ENCODE peak calls at places on chromosomes 7 and 10, in eight cellular contexts. P, C, K, D, A, T, Z and L are unnamed samples.

GRCh38 chr10:73773152-73773879 is 8.5 kb upstream of the CHCHD1 start:
- DNase-seq in P (no peak), C (no peak), K (no peak), D (no peak), A (no peak), T (peak), Z (no peak), L (peak)

GRCh38 chr10:108465871-108466641 is 1301.5 kb upstream of the SORCS1 start:
- DNase-seq in P (peak), C (peak), K (no peak), D (no peak), A (no peak), T (no peak), Z (peak), L (peak)

GRCh38 chr7:75985009-75985517 is 9.3 kb downstream of the TMEM120A start:
- DNase-seq in P (no peak), C (no peak), K (no peak), D (no peak), A (no peak), T (no peak), Z (no peak), L (no peak)

GRCh38 chr7:36128448-36129047 is 24.5 kb upstream of the EEPD1 start:
- DNase-seq in P (peak), C (peak), K (peak), D (peak), A (peak), T (peak), Z (peak), L (peak)

GRCh38 chr10:90447836-90448235 is 410.0 kb downstream of the HTR7 start:
- DNase-seq in P (no peak), C (no peak), K (peak), D (no peak), A (peak), T (no peak), Z (peak), L (peak)

GRCh38 chr10:20672724-20673123 is 224.4 kb downstream of the NEBL start:
- DNase-seq in P (no peak), C (no peak), K (no peak), D (no peak), A (no peak), T (no peak), Z (no peak), L (no peak)

GRCh38 chr10:11300071-11300470 is 282.4 kb downstream of the CELF2 start:
- DNase-seq in P (no peak), C (no peak), K (no peak), D (no peak), A (no peak), T (no peak), Z (no peak), L (no peak)

GRCh38 chr10:116039604-116040003 is 233.4 kb downstream of the GFRA1 start:
- DNase-seq in P (no peak), C (no peak), K (no peak), D (no peak), A (no peak), T (no peak), Z (no peak), L (no peak)

GRCh38 chr7:143027032-143027431 is at the start of gene OR9A2:
- DNase-seq in P (no peak), C (no peak), K (no peak), D (no peak), A (no peak), T (no peak), Z (no peak), L (no peak)

GRCh38 chr7:91455411-91455810 is 191.2 kb downstream of the FZD1 start:
- DNase-seq in P (no peak), C (no peak), K (no peak), D (no peak), A (no peak), T (peak), Z (no peak), L (no peak)

GRCh38 chr10:105952153-105952552 is 1212.4 kb downstream of the SORCS1 start:
- DNase-seq in P (no peak), C (peak), K (peak), D (peak), A (peak), T (peak), Z (peak), L (peak)

GRCh38 chr7:152462995-152463713 is 27.4 kb upstream of the KMT2C start:
- DNase-seq in P (no peak), C (peak), K (peak), D (peak), A (peak), T (no peak), Z (peak), L (peak)

GRCh38 chr7:100571829-100572116 is 1.9 kb downstream of the SAP25 start:
- DNase-seq in P (no peak), C (no peak), K (no peak), D (no peak), A (no peak), T (peak), Z (no peak), L (no peak)

GRCh38 chr7:22182139-22182538 is 174.8 kb downstream of the RAPGEF5 start:
- DNase-seq in P (no peak), C (no peak), K (no peak), D (no peak), A (no peak), T (no peak), Z (no peak), L (no peak)

GRCh38 chr7:2937701-2938513 is 93.8 kb upstream of the GNA12 start:
- DNase-seq in P (no peak), C (no peak), K (no peak), D (no peak), A (no peak), T (no peak), Z (no peak), L (no peak)

GRCh38 chr7:100444311-100445278 is 8.3 kb upstream of the PPP1R35 start:
- DNase-seq in P (no peak), C (peak), K (no peak), D (peak), A (no peak), T (peak), Z (peak), L (peak)

GRCh38 chr10:55631071-55631654 is 729.9 kb downstream of the ZWINT start:
- DNase-seq in P (peak), C (peak), K (peak), D (peak), A (peak), T (peak), Z (peak), L (peak)

GRCh38 chr7:81604075-81604807 is 165.6 kb downstream of the HGF start:
- DNase-seq in P (no peak), C (peak), K (no peak), D (no peak), A (no peak), T (no peak), Z (peak), L (peak)

GRCh38 chr7:16993543-16993942 is 111.8 kb upstream of the AGR3 start:
- DNase-seq in P (no peak), C (no peak), K (no peak), D (no peak), A (no peak), T (no peak), Z (no peak), L (no peak)

GRCh38 chr10:116470768-116471415 is 43.2 kb downstream of the PNLIPRP3 start:
- DNase-seq in P (no peak), C (peak), K (no peak), D (peak), A (no peak), T (peak), Z (no peak), L (peak)

GRCh38 chr7:106205621-106206222 is 79.1 kb downstream of the NAMPT start:
- DNase-seq in P (no peak), C (peak), K (no peak), D (no peak), A (no peak), T (no peak), Z (peak), L (peak)

GRCh38 chr7:114102996-114103395 is 184.2 kb upstream of the PPP1R3A start:
- DNase-seq in P (no peak), C (no peak), K (no peak), D (no peak), A (no peak), T (no peak), Z (no peak), L (no peak)

GRCh38 chr7:107857541-107857912 is 33.5 kb upstream of the DLD start:
- DNase-seq in P (no peak), C (peak), K (no peak), D (no peak), A (no peak), T (no peak), Z (peak), L (peak)

GRCh38 chr7:30501264-30501663 is 3.4 kb downstream of the GGCT start:
- DNase-seq in P (no peak), C (no peak), K (no peak), D (no peak), A (no peak), T (no peak), Z (no peak), L (no peak)

GRCh38 chr7:522071-522937 is 2.7 kb upstream of the PDGFA start:
- DNase-seq in P (peak), C (peak), K (no peak), D (peak), A (peak), T (peak), Z (peak), L (peak)

GRCh38 chr7:41169307-41169706 is 533.6 kb downstream of the INHBA start:
- DNase-seq in P (no peak), C (no peak), K (no peak), D (no peak), A (no peak), T (no peak), Z (no peak), L (no peak)

GRCh38 chr10:23370106-23370505 is 25.5 kb upstream of the C10orf67 start:
- DNase-seq in P (no peak), C (peak), K (no peak), D (no peak), A (no peak), T (no peak), Z (peak), L (peak)

GRCh38 chr10:104322416-104322782 is 15.9 kb downstream of the ITPRIP start:
- DNase-seq in P (no peak), C (no peak), K (peak), D (no peak), A (no peak), T (no peak), Z (no peak), L (peak)